ENCODE peak calls at places on chromosomes 3 and 15, in eight cellular contexts. L is tibial nerve, M is uterus, Y is neural progenitor cell, Q is HepG2, K is heart left ventricle, W is mammary epithelial cell, N is psoas muscle. S is an unnamed sample. For H3K4me1, the result is how much of the 10 kb centered on the place peaks cover.

GRCh38 chr3:173371848-173372487 is 25.6 kb upstream of the NLGN1 start:
- DNase-seq in N (no peak), Q (no peak), Y (peak), W (peak), M (peak), L (peak), K (peak), S (no peak)

GRCh38 chr3:128867200-128868125 is 12.0 kb upstream of the ACAD9 start:
- DNase-seq in Y (no peak), Q (no peak), M (no peak), W (peak), N (no peak), L (no peak), K (no peak), S (no peak)

GRCh38 chr3:56917740-56918568 is 116.2 kb upstream of the ARHGEF3 start:
- DNase-seq in Q (no peak), K (no peak), W (no peak), N (no peak), L (no peak), M (no peak), Y (no peak), S (no peak)

GRCh38 chr3:66378256-66378655 is 122.6 kb downstream of the LRIG1 start:
- DNase-seq in Y (peak), L (no peak), W (no peak), N (no peak), M (no peak), K (no peak), Q (no peak), S (no peak)

GRCh38 chr3:165854696-165855095 is 17.5 kb upstream of the BCHE start:
- DNase-seq in Y (peak), M (no peak), W (peak), N (no peak), Q (peak), L (no peak), K (no peak), S (no peak)

GRCh38 chr3:43907508-43907858 is 216.7 kb downstream of the ABHD5 start:
- DNase-seq in N (no peak), Y (no peak), L (no peak), W (no peak), M (no peak), Q (no peak), K (no peak), S (no peak)

GRCh38 chr3:173732237-173732636 is 334.7 kb downstream of the NLGN1 start:
- DNase-seq in W (no peak), Q (no peak), Y (peak), K (no peak), L (no peak), N (no peak), M (no peak), S (no peak)

GRCh38 chr15:60989696-60990095 is 239.4 kb downstream of the RORA start:
- DNase-seq in M (no peak), Q (no peak), K (no peak), W (no peak), L (no peak), Y (no peak), N (no peak), S (no peak)

GRCh38 chr3:60675424-60675823 is 575.8 kb downstream of the FHIT start:
- DNase-seq in N (no peak), M (no peak), K (no peak), L (no peak), Q (no peak), Y (no peak), W (no peak), S (no peak)

GRCh38 chr3:31105438-31106077 is 211.1 kb upstream of the GADL1 start:
- DNase-seq in Q (no peak), K (no peak), M (no peak), Y (no peak), N (no peak), L (no peak), W (peak), S (no peak)

GRCh38 chr15:80106051-80106450 is 46.6 kb downstream of the ZFAND6 start:
- DNase-seq in Q (no peak), K (no peak), M (no peak), Y (no peak), L (no peak), N (no peak), W (peak), S (no peak)

GRCh38 chr3:156207802-156208685 is 87.7 kb downstream of the KCNAB1 start:
- DNase-seq in Y (no peak), W (no peak), L (no peak), M (no peak), N (no peak), K (no peak), Q (no peak), S (no peak)

GRCh38 chr15:25947336-25948080 is 84.4 kb upstream of the ATP10A start:
- DNase-seq in Q (no peak), W (no peak), M (no peak), K (no peak), N (no peak), L (no peak), Y (peak), S (no peak)

GRCh38 chr15:84570164-84570692 is 30.6 kb upstream of the ZSCAN2 start:
- DNase-seq in K (peak), N (peak), W (peak), M (peak), L (peak), Y (peak), Q (no peak), S (peak)

GRCh38 chr15:88909956-88910831 is 3.0 kb downstream of the MFGE8 start:
- DNase-seq in Q (no peak), M (peak), L (peak), Y (no peak), W (no peak), K (no peak), N (peak), S (no peak)

GRCh38 chr3:56725175-56725574 is 42.1 kb upstream of the TASOR start:
- DNase-seq in L (no peak), W (no peak), Y (no peak), Q (no peak), K (no peak), M (no peak), N (no peak), S (peak)

GRCh38 chr3:45012577-45012976 is 13.5 kb upstream of the CLEC3B start:
- DNase-seq in N (no peak), W (no peak), Q (no peak), L (no peak), Y (no peak), M (no peak), K (no peak), S (no peak)

GRCh38 chr15:71335591-71335990 is 220.3 kb downstream of the THSD4 start:
- DNase-seq in Q (no peak), M (no peak), L (no peak), Y (no peak), N (no peak), W (no peak), K (no peak), S (no peak)

GRCh38 chr3:182738583-182739514 is 54.5 kb upstream of the ATP11B start:
- DNase-seq in W (peak), M (no peak), Q (no peak), Y (no peak), K (no peak), N (no peak), L (no peak), S (no peak)

GRCh38 chr15:58498821-58499580 is 67.2 kb downstream of the LIPC start:
- DNase-seq in W (no peak), M (no peak), L (no peak), N (no peak), Y (peak), Q (no peak), K (no peak), S (no peak)

GRCh38 chr3:180250172-180250571 is 213.4 kb upstream of the PEX5L start:
- DNase-seq in Y (no peak), M (no peak), N (no peak), Q (no peak), L (no peak), W (peak), K (no peak), S (no peak)

GRCh38 chr3:129699199-129699598 is 92.7 kb upstream of the PLXND1 start:
- DNase-seq in L (no peak), Y (no peak), W (no peak), N (no peak), K (no peak), Q (no peak), M (no peak), S (no peak)

GRCh38 chr3:38021196-38021595 is 8.2 kb downstream of the PLCD1 start:
- DNase-seq in L (no peak), W (no peak), M (no peak), K (peak), Q (no peak), N (no peak), Y (no peak), S (no peak)

GRCh38 chr3:38454884-38455638 is 1.4 kb downstream of the ACVR2B start:
- DNase-seq in W (peak), N (peak), M (peak), Y (peak), L (peak), K (peak), Q (peak), S (no peak)

GRCh38 chr15:101158166-101159095 is 93.4 kb downstream of the CHSY1 start:
- DNase-seq in Y (no peak), M (no peak), K (no peak), Q (no peak), L (no peak), W (no peak), N (no peak), S (no peak)

GRCh38 chr15:63892794-63893441 is 59.2 kb upstream of the HERC1 start:
- DNase-seq in K (no peak), L (no peak), N (no peak), Q (no peak), M (no peak), W (no peak), Y (no peak), S (peak)

GRCh38 chr15:72082176-72082575 is 35.8 kb downstream of the MYO9A start:
- DNase-seq in M (no peak), Y (no peak), N (no peak), W (no peak), Q (no peak), L (no peak), K (no peak), S (no peak)

GRCh38 chr3:17158941-17159682 is 274.4 kb downstream of the PLCL2 start:
- DNase-seq in Q (no peak), K (peak), M (no peak), N (no peak), L (no peak), Y (no peak), W (peak), S (no peak)

GRCh38 chr15:38696120-38696727 is 131.6 kb upstream of the RASGRP1 start:
- DNase-seq in M (no peak), N (no peak), W (peak), Q (no peak), K (no peak), Y (no peak), L (no peak), S (peak)

GRCh38 chr15:53808058-53808703 is 48.7 kb upstream of the WDR72 start:
- DNase-seq in M (no peak), N (no peak), W (no peak), Q (peak), K (no peak), L (no peak), Y (peak), S (no peak)

GRCh38 chr3:69309810-69310209 is 76.1 kb downstream of the FRMD4B start:
- DNase-seq in N (no peak), Y (peak), M (no peak), K (no peak), W (peak), L (peak), Q (peak), S (no peak)

GRCh38 chr3:115100806-115101205 is 46.3 kb downstream of the ZBTB20 start:
- DNase-seq in N (no peak), L (no peak), M (no peak), W (no peak), Q (no peak), K (no peak), Y (no peak), S (no peak)

GRCh38 chr3:40895109-40895508 is 304.2 kb upstream of the CTNNB1 start:
- DNase-seq in L (no peak), Q (no peak), M (no peak), K (no peak), N (no peak), W (no peak), Y (no peak), S (no peak)

GRCh38 chr3:142209655-142210054 is 15.7 kb downstream of the GK5 start:
- DNase-seq in M (peak), N (no peak), L (peak), Y (no peak), K (no peak), Q (no peak), W (peak), S (no peak)

GRCh38 chr15:64532921-64533320 is 72.5 kb downstream of the ZNF609 start:
- DNase-seq in Y (no peak), M (no peak), Q (no peak), K (no peak), N (no peak), L (no peak), W (no peak), S (no peak)

GRCh38 chr15:60913901-60914300 is 315.2 kb downstream of the RORA start:
- DNase-seq in Y (no peak), Q (no peak), M (no peak), K (no peak), W (no peak), N (no peak), L (no peak), S (no peak)

DNA sequence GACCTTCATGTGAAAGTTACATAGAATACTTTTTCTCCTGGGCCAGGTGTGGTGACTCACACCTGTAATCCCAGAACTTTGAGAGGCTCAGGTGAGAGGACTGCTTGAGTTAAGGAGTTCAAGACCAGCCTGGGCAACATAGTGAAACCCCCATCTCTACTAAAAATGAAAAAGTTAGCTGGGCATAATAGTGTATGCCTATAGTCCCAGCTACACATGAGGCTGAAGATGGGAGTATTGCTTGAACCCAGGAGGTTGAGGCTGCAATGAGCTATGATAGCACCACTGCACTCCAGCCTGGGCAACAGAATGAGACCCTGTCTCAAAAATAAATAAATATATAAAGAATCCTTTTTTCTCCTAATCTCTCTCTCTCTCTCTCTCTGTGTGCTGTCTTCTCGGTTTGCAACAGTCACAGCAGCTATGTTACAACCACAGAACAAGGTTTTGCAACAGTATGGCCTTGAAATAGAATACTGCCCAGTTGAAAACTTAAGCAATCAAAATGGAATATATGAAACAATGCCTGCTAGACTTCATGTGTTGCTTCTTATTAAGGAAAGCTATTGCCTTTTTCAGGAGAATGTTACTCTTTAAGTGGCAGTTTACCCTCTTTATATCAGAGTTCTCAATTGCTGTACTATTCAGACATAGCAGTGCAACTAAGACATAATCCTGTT is 12.3 kb upstream of the DENND4A start:
- DNase-seq in L (no peak), Y (no peak), Q (peak), K (no peak), N (no peak), W (no peak), M (no peak), S (no peak)
- H3K4me1 ChIP-seq in L (under half), Y (under half), Q (half or more), K (under half), N (under half), W (under half), M (under half), S (under half)

GRCh38 chr3:170424879-170425278 is 6.2 kb downstream of the CLDN11 start:
- DNase-seq in N (no peak), Q (no peak), M (no peak), W (no peak), Y (no peak), K (no peak), L (no peak), S (no peak)

GRCh38 chr3:170428095-170428494 is 9.4 kb downstream of the CLDN11 start:
- DNase-seq in Y (no peak), M (no peak), K (no peak), W (no peak), Q (peak), L (no peak), N (no peak), S (no peak)

GRCh38 chr3:170426240-170426797 is 7.7 kb downstream of the CLDN11 start:
- DNase-seq in N (no peak), K (no peak), Y (peak), W (no peak), M (no peak), Q (no peak), L (no peak), S (no peak)

GRCh38 chr3:170423001-170423615 is 4.4 kb downstream of the CLDN11 start:
- DNase-seq in M (no peak), L (peak), K (no peak), Q (no peak), N (no peak), W (no peak), Y (no peak), S (no peak)

GRCh38 chr3:170425491-170426239 is 7.0 kb downstream of the CLDN11 start:
- DNase-seq in Y (peak), M (no peak), L (no peak), N (no peak), W (no peak), K (no peak), Q (peak), S (no peak)
- TF ChIP-seq CTCF in Y (no peak), M (no peak), L (no peak), N (no peak), W (no peak), K (no peak), Q (no peak), S (no peak)

GRCh38 chr3:98734737-98735136 is 28.4 kb upstream of the ST3GAL6 start:
- DNase-seq in M (no peak), N (no peak), Y (no peak), W (no peak), K (no peak), Q (no peak), L (no peak), S (no peak)
- H3K4me3 ChIP-seq in M (no peak), N (peak), Y (peak), W (no peak), K (peak), Q (no peak), L (no peak), S (no peak)

GRCh38 chr3:13073042-13073906 is at the start of gene IQSEC1:
- DNase-seq in K (peak), W (no peak), M (peak), L (no peak), Y (peak), Q (no peak), N (peak), S (peak)
- H3K4me1 ChIP-seq in K (under half), W (under half), M (under half), L (under half), Y (under half), Q (under half), N (under half), S (half or more)

GRCh38 chr15:55823699-55824098 is 80.7 kb upstream of the PRTG start:
- DNase-seq in K (no peak), L (no peak), Y (no peak), W (no peak), Q (no peak), N (no peak), M (no peak), S (no peak)

GRCh38 chr15:55827965-55828364 is 85.0 kb upstream of the PRTG start:
- DNase-seq in Q (no peak), Y (no peak), K (no peak), N (no peak), W (no peak), L (no peak), M (no peak), S (no peak)

GRCh38 chr15:55824857-55825613 is 82.1 kb upstream of the PRTG start:
- DNase-seq in W (no peak), M (no peak), N (no peak), L (no peak), Q (no peak), K (no peak), Y (peak), S (no peak)

GRCh38 chr15:55829826-55830225 is 86.9 kb upstream of the PRTG start:
- DNase-seq in K (no peak), M (no peak), L (no peak), Y (no peak), W (peak), N (no peak), Q (no peak), S (no peak)

DNA sequence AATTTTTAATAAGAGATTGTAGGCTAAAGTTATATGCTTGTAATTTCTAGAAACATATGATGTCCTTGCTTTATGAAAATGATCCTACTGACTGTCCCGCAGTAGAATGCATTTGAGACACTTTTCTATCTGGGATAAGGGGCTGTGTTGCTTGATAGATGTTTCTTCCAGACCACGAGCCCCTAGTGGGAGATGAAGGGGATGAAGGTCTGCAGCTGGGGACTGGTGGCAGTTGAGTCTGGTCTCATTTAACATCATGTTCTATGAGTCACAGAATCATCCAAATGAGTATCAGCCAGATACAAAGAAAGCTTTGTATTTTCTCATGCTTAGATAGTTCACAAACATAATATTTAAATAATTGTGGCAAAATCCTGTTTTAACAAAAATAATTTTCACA is 84.3 kb upstream of the PRTG start:
- DNase-seq in N (no peak), Q (no peak), Y (no peak), M (no peak), K (no peak), L (no peak), W (peak), S (no peak)
- TF ChIP-seq CTCF in N (no peak), Q (no peak), Y (peak), M (no peak), K (no peak), L (no peak), W (no peak), S (no peak)

GRCh38 chr3:123657578-123657977 is 72.7 kb upstream of the HACD2 start:
- DNase-seq in Y (no peak), Q (no peak), M (no peak), K (no peak), L (no peak), W (no peak), N (no peak), S (no peak)
- H3K4me3 ChIP-seq in Y (no peak), Q (no peak), M (no peak), K (no peak), L (no peak), W (no peak), N (no peak), S (no peak)

GRCh38 chr3:185928532-185928931 is 9.3 kb downstream of the TRA2B start:
- DNase-seq in Y (peak), M (no peak), L (no peak), N (no peak), Q (no peak), W (no peak), K (no peak), S (no peak)
- H3K4me1 ChIP-seq in Y (half or more), M (under half), L (half or more), N (half or more), Q (half or more), W (half or more), K (half or more), S (half or more)

DNA sequence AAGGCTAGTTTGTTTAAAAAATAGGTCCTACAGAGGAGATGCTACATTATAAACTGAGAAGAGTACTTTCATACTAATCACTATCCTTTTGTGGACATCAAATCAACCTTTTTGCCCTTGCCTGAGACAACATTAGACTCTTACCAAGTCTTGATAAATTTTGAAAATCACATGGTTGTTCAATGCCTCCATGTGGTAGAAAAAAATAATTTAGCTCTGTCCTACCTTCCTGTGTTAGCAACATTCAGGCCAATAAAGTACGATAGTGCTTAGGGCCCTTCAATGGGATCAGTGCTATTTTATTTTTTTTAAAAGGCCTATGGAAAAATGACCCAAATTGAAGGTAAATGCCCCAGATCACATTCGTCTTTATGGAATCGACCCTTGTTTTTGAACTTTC is 5.0 kb upstream of the UBE2E1 start:
- DNase-seq in K (no peak), M (no peak), W (no peak), N (no peak), L (no peak), Q (no peak), Y (no peak), S (no peak)
- TF ChIP-seq CTCF in K (peak), M (peak), W (peak), N (peak), L (peak), Q (no peak), Y (no peak), S (no peak)

GRCh38 chr15:92908369-92909057 is 8.4 kb downstream of the CHD2 start:
- DNase-seq in W (no peak), K (no peak), L (no peak), Q (no peak), Y (no peak), M (no peak), N (no peak), S (no peak)
- H3K4me3 ChIP-seq in W (no peak), K (peak), L (no peak), Q (peak), Y (no peak), M (peak), N (peak), S (peak)

S was measured in CD8-positive, alpha-beta T cell.